ENCODE peak calls at places on chromosome 9, in four cellular contexts. S is CD4-positive, alpha-beta memory T cell; T is ELR; E is trophoblast cell. D is an unnamed sample.

GRCh38 chr9:24832307-24832706 is 286.6 kb upstream of the IZUMO3 start:
- DNase-seq in E (peak), S (no peak), T (peak), D (no peak)

GRCh38 chr9:33638516-33638915 is 114.5 kb downstream of the ANKRD18B start:
- DNase-seq in E (no peak), S (no peak), T (no peak), D (no peak)

GRCh38 chr9:114516913-114517312 is 11.6 kb upstream of the WHRN start:
- DNase-seq in T (peak), S (no peak), E (no peak), D (no peak)

GRCh38 chr9:37944671-37945481 is 40.9 kb upstream of the SLC25A51 start:
- DNase-seq in E (peak), S (no peak), T (peak), D (no peak)

GRCh38 chr9:109799792-109800191 is 19.8 kb downstream of the PALM2AKAP2 start:
- DNase-seq in T (peak), E (no peak), S (no peak), D (no peak)

GRCh38 chr9:13268469-13268868 is 11.0 kb downstream of the MPDZ start:
- DNase-seq in E (peak), S (no peak), T (peak), D (no peak)

GRCh38 chr9:23826120-23826629 is at the start of gene ELAVL2:
- DNase-seq in T (peak), S (peak), E (no peak), D (no peak)

GRCh38 chr9:107137495-107138202 is 145.4 kb upstream of the RAD23B start:
- DNase-seq in T (peak), E (peak), S (no peak), D (no peak)

GRCh38 chr9:131579789-131580211 is 34.5 kb downstream of the PRRT1B start:
- DNase-seq in E (no peak), T (no peak), S (no peak), D (no peak)

GRCh38 chr9:86464242-86464641 is 110.0 kb upstream of the TUT7 start:
- DNase-seq in E (no peak), T (no peak), S (no peak), D (no peak)

GRCh38 chr9:25350011-25350410 is 328.2 kb downstream of the TUSC1 start:
- DNase-seq in S (no peak), E (peak), T (peak), D (no peak)

GRCh38 chr9:91047529-91047928 is 245.9 kb downstream of the SYK start:
- DNase-seq in E (no peak), S (peak), T (no peak), D (no peak)

GRCh38 chr9:30039712-30040111 is 2344.7 kb upstream of the ACO1 start:
- DNase-seq in E (no peak), T (no peak), S (no peak), D (no peak)

GRCh38 chr9:126661122-126661520 is 47.4 kb downstream of the LMX1B start:
- DNase-seq in S (no peak), T (no peak), E (no peak), D (no peak)

GRCh38 chr9:93198117-93198838 is 14.3 kb downstream of the WNK2 start:
- DNase-seq in S (no peak), T (no peak), E (peak), D (no peak)

GRCh38 chr9:2234371-2234893 is 219.3 kb downstream of the SMARCA2 start:
- DNase-seq in S (no peak), T (no peak), E (no peak), D (no peak)

GRCh38 chr9:61668846-61669245 is 479.0 kb downstream of the SPATA31A7 start:
- DNase-seq in E (no peak), T (no peak), S (no peak), D (no peak)

GRCh38 chr9:97985058-97985861 is 2.1 kb downstream of the ANP32B start:
- DNase-seq in E (peak), T (peak), S (peak), D (no peak)

GRCh38 chr9:70061776-70062175 is 18.1 kb downstream of the MAMDC2 start:
- DNase-seq in S (no peak), E (no peak), T (no peak), D (no peak)

GRCh38 chr9:19162956-19163355 is 35.7 kb upstream of the PLIN2 start:
- DNase-seq in E (peak), S (no peak), T (peak), D (no peak)

GRCh38 chr9:34493972-34494535 is 28.7 kb downstream of the ENHO start:
- DNase-seq in T (peak), E (peak), S (peak), D (peak)

GRCh38 chr9:70792796-70793195 is 328.6 kb downstream of the TRPM3 start:
- DNase-seq in E (no peak), T (no peak), S (no peak), D (no peak)

GRCh38 chr9:124426361-124426760 is 11.1 kb upstream of the PSMB7 start:
- DNase-seq in E (no peak), T (no peak), S (no peak), D (no peak)

GRCh38 chr9:121505903-121506640 is 6.4 kb upstream of the GGTA1 start:
- DNase-seq in E (no peak), T (no peak), S (no peak), D (no peak)

GRCh38 chr9:133673260-133673658 is 37.1 kb downstream of the DBH start:
- DNase-seq in T (no peak), E (no peak), S (no peak), D (no peak)

GRCh38 chr9:78357165-78357873 is 60.4 kb downstream of the PSAT1 start:
- DNase-seq in T (no peak), E (no peak), S (no peak), D (no peak)

D was measured in B cell.